ENCODE peak calls at places on chromosome 20, in ten cellular contexts. R is cardiac fibroblast, B is AG09309, K is prostate gland, I is A673, E is lung, Q is GM23338, L is OCI-LY7, F is BJ, X is endothelial cell of umbilical vein. H is an unnamed sample.

GRCh38 chr20:20450461-20451027 is 82.6 kb downstream of the INSM1 start:
- DNase-seq in B (no peak), E (no peak), L (no peak), Q (no peak), F (no peak), X (peak; percentile 15), K (no peak), I (no peak), R (peak; percentile 22), H (no peak)

GRCh38 chr20:42313704-42314103 is 695.5 kb upstream of the CHD6 start:
- DNase-seq in L (no peak), B (no peak), X (no peak), I (no peak), E (no peak), K (no peak), F (no peak), Q (no peak), R (no peak), H (no peak)

GRCh38 chr20:40521962-40522361 is 167.1 kb downstream of the MAFB start:
- DNase-seq in K (no peak), B (no peak), F (no peak), L (no peak), R (no peak), E (no peak), I (no peak), X (no peak), Q (no peak), H (no peak)

GRCh38 chr20:59810376-59811187 is 122.9 kb downstream of the SYCP2 start:
- DNase-seq in B (no peak), F (no peak), E (peak; percentile 26), L (no peak), I (no peak), Q (peak; percentile 59), R (no peak), K (no peak), X (no peak), H (no peak)

GRCh38 chr20:58408603-58409246 is 19.7 kb downstream of the VAPB start:
- DNase-seq in R (no peak), X (peak; percentile 14), F (no peak), E (no peak), I (peak; percentile 49), L (peak; percentile 57), Q (no peak), K (no peak), B (no peak), H (no peak)

GRCh38 chr20:37351689-37352610 is 6.0 kb downstream of the SRC start:
- DNase-seq in K (no peak), Q (no peak), B (no peak), R (no peak), E (no peak), F (no peak), X (no peak), L (no peak), I (no peak), H (no peak)

GRCh38 chr20:35600176-35600995 is 15.2 kb upstream of the SPAG4 start:
- DNase-seq in R (no peak), F (no peak), I (no peak), Q (peak; percentile 65), B (no peak), X (no peak), K (no peak), E (no peak), L (no peak), H (no peak)

GRCh38 chr20:50198211-50198666 is 7.6 kb downstream of the CEBPB start:
- DNase-seq in L (no peak), X (no peak), R (no peak), I (no peak), F (no peak), Q (peak; percentile 50), K (no peak), E (no peak), B (no peak), H (no peak)

GRCh38 chr20:23889775-23890187 is 10.2 kb upstream of the CST5 start:
- DNase-seq in R (peak; percentile 56), F (no peak), I (peak; percentile 73), L (peak; percentile 37), K (peak; percentile 32), X (peak; percentile 42), E (peak; percentile 76), B (peak; percentile 4), Q (peak; percentile 73), H (no peak)
- TF ChIP-seq CTCF in R (peak; percentile 69), F (peak; percentile 83), I (peak; percentile 82), L (peak; percentile 69), K (peak; percentile 19), X (peak; percentile 63), E (peak; percentile 44), B (peak; percentile 79), Q (peak; percentile 65), H (peak; percentile 81)

GRCh38 chr20:57397693-57398108 is 6.5 kb downstream of the RBM38 start:
- DNase-seq in E (no peak), L (peak; percentile 61), I (no peak), X (no peak), F (no peak), R (no peak), K (no peak), B (no peak), Q (no peak), H (no peak)

GRCh38 chr20:57398231-57398821 is 7.1 kb downstream of the RBM38 start:
- DNase-seq in F (no peak), X (no peak), B (no peak), K (peak; percentile 61), Q (no peak), E (no peak), R (no peak), I (no peak), L (peak; percentile 97), H (no peak)

GRCh38 chr20:57396212-57396611 is 5.0 kb downstream of the RBM38 start:
- DNase-seq in F (no peak), K (no peak), X (no peak), R (no peak), L (no peak), Q (no peak), E (no peak), I (no peak), B (no peak), H (no peak)

GRCh38 chr20:57396638-57397003 is 5.4 kb downstream of the RBM38 start:
- DNase-seq in X (no peak), E (no peak), I (no peak), R (no peak), B (no peak), K (no peak), Q (no peak), F (no peak), L (no peak), H (no peak)

GRCh38 chr20:57397004-57397692 is 6.0 kb downstream of the RBM38 start:
- DNase-seq in R (no peak), X (no peak), I (no peak), K (no peak), Q (no peak), L (peak; percentile 37), B (no peak), F (no peak), E (no peak), H (no peak)
- H3K4me3 ChIP-seq in R (no peak overlapping the region), X (no peak overlapping the region), I (no peak overlapping the region), K (no peak overlapping the region), Q (no peak overlapping the region), L (peak overlapping the region; percentile 99), B (no peak overlapping the region), F (no peak overlapping the region), E (no peak overlapping the region), H (no peak overlapping the region)

GRCh38 chr20:3670511-3670910 is 7.3 kb upstream of the GFRA4 start:
- DNase-seq in E (no peak), X (no peak), B (no peak), F (no peak), I (no peak), Q (peak; percentile 44), R (no peak), L (no peak), K (no peak), H (no peak)

GRCh38 chr20:3670945-3671344 is 7.7 kb upstream of the GFRA4 start:
- DNase-seq in F (no peak), B (no peak), K (no peak), R (no peak), E (no peak), L (no peak), X (no peak), I (no peak), Q (no peak), H (no peak)

GRCh38 chr20:3667434-3668037 is 4.3 kb upstream of the GFRA4 start:
- DNase-seq in X (no peak), I (no peak), L (no peak), K (no peak), E (no peak), F (no peak), Q (no peak), B (no peak), R (no peak), H (no peak)

GRCh38 chr20:3671986-3672863 is 9.0 kb upstream of the GFRA4 start:
- DNase-seq in F (no peak), L (no peak), B (no peak), X (no peak), E (no peak), Q (peak; percentile 59), K (no peak), R (no peak), I (no peak), H (no peak)

DNA sequence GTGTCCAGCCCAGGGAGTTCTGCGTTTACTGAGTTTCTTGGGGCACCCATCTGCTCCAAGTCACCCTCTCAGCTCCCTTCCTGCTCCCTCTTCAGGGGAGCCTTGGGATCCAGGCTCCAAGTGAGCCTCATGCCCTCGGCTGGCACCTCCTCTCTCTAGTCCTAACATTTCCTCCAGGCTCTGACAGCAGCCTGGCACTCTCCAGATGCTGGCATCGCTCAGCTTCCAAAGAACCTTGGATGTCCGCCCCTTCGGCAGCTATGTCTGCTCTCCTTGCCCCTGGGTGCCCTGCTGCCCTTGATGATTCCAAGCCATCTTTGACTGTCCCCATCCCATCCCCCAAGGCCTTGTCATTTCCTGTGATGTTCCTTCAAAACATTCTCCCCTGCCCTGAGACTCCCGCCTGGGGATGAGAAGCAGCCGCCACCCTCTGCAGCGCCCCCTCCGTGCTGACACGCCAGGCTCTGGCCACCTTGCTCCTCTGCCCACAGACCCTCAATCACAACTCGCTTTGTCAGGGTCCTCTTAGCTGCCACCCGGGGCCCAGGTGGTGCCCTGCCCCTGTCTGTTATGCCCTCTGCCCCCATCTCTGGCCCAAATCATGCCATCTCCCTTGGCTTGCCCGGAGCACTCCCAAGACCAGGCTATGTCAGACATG is 6.6 kb upstream of the GFRA4 start:
- DNase-seq in F (no peak), E (no peak), Q (no peak), R (no peak), K (no peak), I (no peak), L (no peak), B (no peak), X (no peak), H (no peak)
- TF ChIP-seq CTCF in F (no peak), E (no peak), Q (no peak), R (no peak), K (no peak), I (no peak), L (no peak), B (no peak), X (no peak), H (no peak)

DNA sequence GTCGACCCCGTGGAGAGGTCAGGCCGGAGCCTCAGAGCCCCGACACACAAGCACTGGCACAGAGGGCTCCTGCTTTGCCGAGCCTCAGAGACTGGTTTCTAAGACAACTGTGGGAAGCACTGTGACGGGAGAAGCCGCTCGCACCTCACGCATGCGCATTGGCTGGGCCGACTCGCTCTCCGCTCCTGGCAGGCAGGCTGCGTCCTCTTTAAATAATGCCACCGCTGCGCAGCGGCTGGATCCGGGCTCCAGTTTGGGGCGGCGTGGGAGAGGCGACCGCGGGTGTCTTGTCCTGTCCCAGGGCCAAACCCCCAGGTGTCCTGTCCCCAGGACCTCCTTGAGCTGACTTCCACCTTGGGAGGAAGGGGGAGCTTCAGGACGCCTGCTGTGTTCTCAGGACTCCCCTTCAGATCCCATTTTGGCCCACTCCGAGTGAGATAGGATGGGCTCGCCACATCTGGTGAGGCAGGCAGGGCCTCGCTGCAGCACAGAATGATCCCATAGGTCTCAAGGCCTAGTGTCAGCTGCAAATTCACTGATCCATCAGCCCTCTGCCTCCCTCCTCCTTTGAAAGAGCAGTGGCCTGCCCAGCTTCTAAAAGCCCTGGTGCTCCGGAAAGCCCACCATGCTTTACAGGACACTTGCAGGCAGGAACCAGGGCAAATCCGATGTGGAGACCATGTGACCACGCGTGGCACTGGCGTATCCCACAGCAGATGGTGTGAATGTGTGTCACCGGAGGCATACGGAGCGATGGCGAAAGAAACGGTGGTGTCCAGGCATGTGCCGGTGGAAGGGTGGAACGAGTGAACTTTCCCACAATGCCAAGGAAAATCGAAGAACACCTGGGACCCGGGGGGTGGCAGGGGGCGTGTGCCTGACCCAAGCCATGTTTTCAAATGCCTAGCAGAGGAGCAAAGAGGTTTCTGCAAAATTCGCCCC is 169.3 kb upstream of the ZNF337 start:
- DNase-seq in R (peak; percentile 83), K (peak; percentile 57), F (no peak), I (peak; percentile 76), X (peak; percentile 75), B (no peak), Q (peak; percentile 85), L (no peak), E (peak; percentile 76), H (no peak)
- H3K4me3 ChIP-seq in R (peak overlapping the region; percentile 34), K (peak overlapping the region; percentile 10), F (peak overlapping the region; percentile 27), I (peak overlapping the region; percentile 25), X (no peak overlapping the region), B (peak overlapping the region; percentile 47), Q (peak overlapping the region; percentile 61), L (no peak overlapping the region), E (no peak overlapping the region), H (peak overlapping the region; percentile 50)

H was measured in epithelial cell of proximal tubule.